ENCODE peak calls at places on chromosomes 13 and 19, in six cellular contexts. N is neuronal stem cell, K is IMR-90, U is H9, T is H1, I is trophoblast cell. L is an unnamed sample.

GRCh38 chr13:45518525-45519235 is 53.9 kb downstream of the COG3 start:
- DNase-seq in T (no peak), U (no peak), K (peak; percentile 90), I (peak; percentile 81), N (no peak), L (peak; percentile 31)

GRCh38 chr19:50794778-50795664 is 4.8 kb downstream of the ACP4 start:
- DNase-seq in K (no peak), U (no peak), I (no peak), T (no peak), N (no peak), L (no peak)

GRCh38 chr13:93727301-93728141 is 500.9 kb downstream of the GPC6 start:
- DNase-seq in N (no peak), K (peak; percentile 82), U (no peak), I (no peak), T (no peak), L (peak; percentile 59)

GRCh38 chr19:8517551-8518442 is 3.8 kb upstream of the ZNF414 start:
- DNase-seq in K (no peak), T (no peak), N (no peak), I (peak; percentile 80), U (no peak), L (peak; percentile 84)

GRCh38 chr13:113486698-113487097 is 3.8 kb downstream of the DCUN1D2 start:
- DNase-seq in U (no peak), T (no peak), I (no peak), K (no peak), N (no peak), L (no peak)

GRCh38 chr13:41008349-41008980 is 10.7 kb downstream of the ELF1 start:
- DNase-seq in I (peak; percentile 51), N (no peak), K (peak; percentile 90), U (no peak), T (no peak), L (peak; percentile 78)

GRCh38 chr13:70104481-70104880 is 3.1 kb upstream of the ATXN8OS start:
- DNase-seq in U (no peak), T (no peak), N (no peak), I (no peak), K (no peak), L (no peak)

GRCh38 chr19:13526552-13526951 is 20.3 kb upstream of the CACNA1A start:
- DNase-seq in K (peak; percentile 18), N (no peak), U (peak; percentile 70), T (peak; percentile 56), I (no peak), L (no peak)

GRCh38 chr19:14105680-14106079 is 11.9 kb downstream of the PRKACA start:
- DNase-seq in T (no peak), N (no peak), U (no peak), K (no peak), I (no peak), L (no peak)

GRCh38 chr13:44903596-44903995 is 85.7 kb downstream of the NUFIP1 start:
- DNase-seq in T (no peak), U (no peak), I (no peak), N (no peak), K (peak; percentile 84), L (peak; percentile 99)

GRCh38 chr19:3710265-3710812 is 2.2 kb downstream of the TJP3 start:
- DNase-seq in K (peak; percentile 43), N (no peak), T (no peak), I (peak; percentile 56), U (peak; percentile 63), L (peak; percentile 40)

GRCh38 chr19:49114630-49115363 is 627 bp downstream of the LIN7B start:
- DNase-seq in N (peak; percentile 77), K (peak; percentile 33), I (no peak), U (peak; percentile 83), T (no peak), L (peak; percentile 58)

GRCh38 chr19:42563352-42564210 is 31.1 kb downstream of the CEACAM8 start:
- DNase-seq in N (peak; percentile 20), I (peak; percentile 68), T (no peak), K (peak; percentile 39), U (peak; percentile 61), L (peak; percentile 32)

GRCh38 chr13:74074723-74075122 is 59.5 kb downstream of the KLF12 start:
- DNase-seq in K (peak; percentile 46), N (no peak), T (no peak), U (no peak), I (no peak), L (peak; percentile 28)

GRCh38 chr19:10935371-10936059 is 6.9 kb downstream of the TIMM29 start:
- DNase-seq in U (no peak), N (no peak), T (no peak), I (no peak), K (no peak), L (no peak)

GRCh38 chr13:86085890-86086289 is 286.7 kb upstream of the SLITRK6 start:
- DNase-seq in N (no peak), U (no peak), K (no peak), T (no peak), I (no peak), L (no peak)

GRCh38 chr13:102769679-102770078 is 3.9 kb downstream of the TEX30 start:
- DNase-seq in U (no peak), T (no peak), K (peak; percentile 14), I (peak; percentile 60), N (no peak), L (no peak)

GRCh38 chr13:29369060-29369743 is 226.3 kb downstream of the SLC7A1 start:
- DNase-seq in T (no peak), U (peak; percentile 36), I (peak; percentile 84), K (peak; percentile 34), N (peak; percentile 50), L (peak; percentile 48)

GRCh38 chr13:20439261-20439660 is 86.4 kb downstream of the CRYL1 start:
- DNase-seq in K (no peak), N (no peak), I (no peak), U (no peak), T (no peak), L (no peak)

GRCh38 chr13:72127031-72127430 is 260.0 kb upstream of the DACH1 start:
- DNase-seq in K (no peak), I (peak; percentile 44), T (no peak), U (no peak), N (no peak), L (no peak)

GRCh38 chr13:84303035-84303434 is 420.8 kb upstream of the SLITRK1 start:
- DNase-seq in N (no peak), U (no peak), I (no peak), T (no peak), K (no peak), L (no peak)

GRCh38 chr19:710767-711166 is 2.0 kb downstream of the PALM start:
- DNase-seq in I (no peak), K (no peak), N (no peak), U (no peak), T (no peak), L (no peak)

GRCh38 chr19:41351339-41352245 is 2.1 kb downstream of the TGFB1 start:
- DNase-seq in N (no peak), T (no peak), U (peak; percentile 44), I (peak; percentile 62), K (peak; percentile 42), L (peak; percentile 75)

GRCh38 chr19:782195-783043 is 14.8 kb upstream of the PTBP1 start:
- DNase-seq in I (peak; percentile 14), K (peak; percentile 33), U (peak; percentile 68), N (peak; percentile 57), T (peak; percentile 59), L (peak; percentile 58)

GRCh38 chr19:16161848-16162247 is 11.5 kb downstream of the CIB3 start:
- DNase-seq in U (no peak), N (no peak), K (peak; percentile 85), T (no peak), I (no peak), L (peak; percentile 30)

GRCh38 chr13:113863511-113864302 is at the start of gene GAS6:
- DNase-seq in U (peak; percentile 35), T (no peak), K (no peak), I (peak; percentile 12), N (peak; percentile 51), L (peak; percentile 41)

GRCh38 chr13:26255717-26256277 is 1.9 kb downstream of the CDK8 start:
- DNase-seq in T (no peak), I (no peak), U (no peak), N (no peak), K (peak; percentile 4), L (peak; percentile 26)

GRCh38 chr13:99200433-99201167 is at the start of gene UBAC2:
- DNase-seq in T (peak; percentile 90), K (peak; percentile 91), U (peak; percentile 94), N (peak; percentile 96), I (peak; percentile 99), L (peak; percentile 92)
- H3K4me1 ChIP-seq in T (no peaks in the 10 kb centered on the region), K (no peaks in the 10 kb centered on the region), U (peaks cover 5% of the 10 kb centered on the region), N (peaks cover 2% of the 10 kb centered on the region), I (peaks cover 19% of the 10 kb centered on the region), L (peaks cover 7% of the 10 kb centered on the region)

DNA sequence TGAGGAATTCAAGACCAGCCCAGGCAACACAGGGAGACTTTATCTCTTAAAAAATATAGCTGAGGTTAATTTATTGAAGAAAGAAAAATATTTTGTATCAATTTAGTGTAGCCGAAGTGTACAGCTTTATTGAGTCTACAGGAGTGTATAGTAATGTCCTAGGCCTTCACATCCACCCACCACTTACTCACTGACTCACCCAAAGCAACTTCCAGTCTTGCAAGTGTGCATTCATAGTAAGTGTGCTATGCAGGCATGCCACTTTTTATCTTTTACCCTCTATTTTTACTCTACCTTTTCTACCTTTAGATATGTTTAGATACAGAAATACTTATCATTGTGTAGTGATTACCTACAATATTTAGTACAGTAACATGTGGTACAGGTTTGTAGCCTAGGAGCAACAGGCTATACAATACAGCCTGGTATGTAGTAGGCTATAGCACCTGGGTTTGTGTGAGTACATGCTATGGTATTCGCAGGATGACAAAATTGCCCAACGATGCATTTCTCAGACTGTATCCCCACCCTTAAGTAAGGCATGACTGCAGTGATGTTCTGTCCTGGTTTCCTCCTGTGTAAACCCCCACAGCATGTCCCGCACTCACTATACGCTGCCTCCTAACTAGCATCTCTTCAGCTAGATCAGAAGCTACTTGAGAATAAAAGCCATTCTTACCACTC is 15.3 kb upstream of the ATP12A start:
- DNase-seq in U (no peak), T (no peak), N (no peak), K (peak; percentile 63), I (peak; percentile 97), L (no peak)
- H3K14ac ChIP-seq in U (no peak overlapping the region), T (no peak overlapping the region), N (no peak overlapping the region), K (no peak overlapping the region), I (no peak overlapping the region), L (no peak overlapping the region)

GRCh38 chr13:48892311-48892710 is 83.4 kb upstream of the FNDC3A start:
- DNase-seq in K (peak; percentile 92), I (peak; percentile 89), T (no peak), U (no peak), N (no peak), L (peak; percentile 86)

GRCh38 chr13:48890386-48890785 is 85.3 kb upstream of the FNDC3A start:
- DNase-seq in I (no peak), T (no peak), U (no peak), K (no peak), N (no peak), L (no peak)

GRCh38 chr13:48891586-48891985 is 84.1 kb upstream of the FNDC3A start:
- DNase-seq in U (no peak), N (no peak), K (peak; percentile 72), T (no peak), I (peak; percentile 63), L (peak; percentile 82)

DNA sequence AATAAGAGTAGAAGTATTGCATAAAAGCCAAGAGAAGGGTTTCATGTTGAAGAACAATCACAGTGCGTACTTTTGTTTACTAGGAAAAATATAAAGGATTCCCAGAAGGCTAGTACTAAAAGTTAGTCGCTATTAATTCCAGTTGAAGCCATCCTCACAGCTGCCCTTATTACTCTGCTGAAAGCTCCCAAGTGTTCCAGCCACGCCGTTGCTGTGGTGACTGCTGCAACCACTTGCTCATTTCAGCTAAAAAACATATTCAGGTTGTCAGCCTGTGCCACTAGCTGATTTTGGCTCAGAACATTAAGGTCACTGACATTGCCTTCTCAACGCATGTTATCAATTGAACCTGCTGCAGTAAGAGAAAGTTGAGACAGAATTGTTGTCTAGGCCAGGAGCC is 87.1 kb upstream of the FNDC3A start:
- DNase-seq in K (no peak), N (no peak), U (no peak), T (no peak), I (no peak), L (no peak)
- H3K4ac ChIP-seq in K (no peak overlapping the region), N (no peak overlapping the region), U (no peak overlapping the region), T (no peak overlapping the region), I (no peak overlapping the region), L (no peak overlapping the region)

GRCh38 chr13:39963612-39964011 is 308.1 kb downstream of the COG6 start:
- DNase-seq in T (no peak), U (no peak), I (no peak), N (no peak), K (no peak), L (no peak)
- H3K4me1 ChIP-seq in T (no peaks in the 10 kb centered on the region), U (no peaks in the 10 kb centered on the region), I (no peaks in the 10 kb centered on the region), N (no peaks in the 10 kb centered on the region), K (no peaks in the 10 kb centered on the region), L (no peaks in the 10 kb centered on the region)

L was measured in mesenchymal stem cell.